ENCODE peak calls at places on chromosome 21, in five cellular contexts. B, Y, U, I and H are unnamed samples.

GRCh38 chr21:38917045-38917774 is 111.5 kb downstream of the ETS2 start:
- DNase-seq in I (peak; percentile 82), B (no peak), U (no peak), Y (peak; percentile 16), H (no peak)

GRCh38 chr21:45295576-45296365 is 8.1 kb upstream of the POFUT2 start:
- DNase-seq in Y (peak; percentile 13), I (peak; percentile 84), U (no peak), B (peak; percentile 11), H (no peak)

GRCh38 chr21:37166733-37167132 is 93.7 kb downstream of the TTC3 start:
- DNase-seq in Y (no peak), U (peak; percentile 51), B (no peak), I (peak; percentile 58), H (peak; percentile 55)

GRCh38 chr21:27129215-27129614 is 162.3 kb upstream of the ADAMTS5 start:
- DNase-seq in U (peak; percentile 53), B (no peak), I (no peak), Y (no peak), H (no peak)

GRCh38 chr21:45102391-45102932 is 28.1 kb downstream of the ADARB1 start:
- DNase-seq in Y (no peak), U (peak; percentile 28), I (peak; percentile 89), B (no peak), H (peak; percentile 57)

GRCh38 chr21:45537111-45537745 is 5.0 kb downstream of the SLC19A1 start:
- DNase-seq in Y (no peak), B (no peak), I (no peak), U (no peak), H (no peak)

GRCh38 chr21:38343691-38344090 is 86.9 kb downstream of the KCNJ15 start:
- DNase-seq in I (peak; percentile 95), U (no peak), B (no peak), Y (peak; percentile 20), H (no peak)

GRCh38 chr21:17783816-17784598 is 35.1 kb downstream of the C21orf91 start:
- DNase-seq in I (no peak), U (no peak), Y (no peak), B (no peak), H (peak; percentile 24)

GRCh38 chr21:37348664-37349063 is 17.9 kb upstream of the DYRK1A start:
- DNase-seq in B (no peak), Y (no peak), U (no peak), I (peak; percentile 45), H (no peak)

GRCh38 chr21:45541221-45542039 is 810 bp downstream of the SLC19A1 start:
- DNase-seq in U (no peak), I (peak; percentile 74), Y (peak; percentile 54), B (peak; percentile 77), H (peak; percentile 70)

GRCh38 chr21:17925900-17926299 is 106.7 kb upstream of the C21orf91 start:
- DNase-seq in Y (no peak), U (peak; percentile 43), I (peak; percentile 50), B (peak; percentile 16), H (no peak)

GRCh38 chr21:9735421-9735961 is 785.9 kb upstream of the TPTE start:
- DNase-seq in B (no peak), I (no peak), Y (no peak), U (no peak), H (no peak)

GRCh38 chr21:40851749-40852148 is 4.8 kb upstream of the DSCAM start:
- DNase-seq in B (no peak), U (no peak), Y (no peak), I (no peak), H (no peak)

GRCh38 chr21:45132841-45133573 is 58.6 kb downstream of the ADARB1 start:
- DNase-seq in Y (no peak), U (no peak), B (no peak), I (no peak), H (no peak)

DNA sequence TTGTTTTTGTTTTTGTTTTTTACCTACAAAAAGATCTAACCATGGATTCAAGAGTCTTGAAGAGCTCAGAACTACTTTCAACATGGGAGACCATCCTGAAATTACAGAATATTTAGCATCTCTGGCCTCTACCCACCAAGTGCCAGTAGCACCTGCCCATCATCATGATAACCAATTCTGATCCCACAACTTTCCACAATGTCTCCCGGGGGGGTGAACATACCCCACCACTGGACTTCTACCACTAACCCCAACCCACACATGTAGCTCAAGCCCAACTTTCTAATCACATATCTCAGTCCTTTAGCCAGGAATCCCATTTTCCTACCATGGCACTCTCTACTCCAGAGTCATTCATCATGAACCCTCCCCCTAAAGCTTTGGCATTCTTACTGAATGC is 15.7 kb upstream of the IFNAR2 start:
- DNase-seq in I (no peak), Y (no peak), B (no peak), U (no peak), H (no peak)
- H3K4me1 ChIP-seq in I (no peaks in the 10 kb centered on the region), Y (no peaks in the 10 kb centered on the region), B (peaks cover 19% of the 10 kb centered on the region), U (no peaks in the 10 kb centered on the region), H (peaks cover 10% of the 10 kb centered on the region)

DNA sequence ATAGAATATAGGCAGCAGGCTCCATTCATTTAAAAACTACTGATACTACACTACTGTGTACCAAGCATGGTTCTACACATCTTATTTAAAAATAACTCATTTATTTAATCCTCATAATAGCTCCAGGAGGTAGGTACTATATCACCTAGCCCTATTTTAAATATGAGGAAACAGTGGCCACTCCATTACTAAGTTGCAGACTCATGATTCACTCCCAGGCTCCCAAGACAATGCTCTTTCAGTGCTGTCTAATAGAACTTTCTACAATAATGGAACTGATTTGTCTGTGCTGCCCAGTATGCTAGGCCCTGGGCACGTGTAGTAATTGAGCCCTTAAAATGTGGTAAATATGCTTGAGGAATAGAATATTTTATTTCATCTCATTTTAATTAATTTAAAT is 357.1 kb downstream of the LTN1 start:
- DNase-seq in I (peak; percentile 12), U (no peak), Y (no peak), B (no peak), H (no peak)
- H3K4me1 ChIP-seq in I (peaks cover 70% of the 10 kb centered on the region), U (no peaks in the 10 kb centered on the region), Y (no peaks in the 10 kb centered on the region), B (peaks cover 56% of the 10 kb centered on the region), H (no peaks in the 10 kb centered on the region)

GRCh38 chr21:46570119-46570518 is 34.8 kb downstream of the S100B start:
- DNase-seq in U (no peak), I (no peak), B (no peak), Y (no peak), H (no peak)
- H3K4me1 ChIP-seq in U (no peaks in the 10 kb centered on the region), I (no peaks in the 10 kb centered on the region), B (peaks cover 12% of the 10 kb centered on the region), Y (no peaks in the 10 kb centered on the region), H (no peaks in the 10 kb centered on the region)

GRCh38 chr21:31724552-31724951 is 7.4 kb downstream of the SCAF4 start:
- DNase-seq in U (no peak), B (no peak), Y (no peak), I (no peak), H (no peak)

GRCh38 chr21:31727181-31727580 is 4.7 kb downstream of the SCAF4 start:
- DNase-seq in Y (no peak), I (no peak), U (no peak), B (no peak), H (no peak)

GRCh38 chr21:31726407-31726806 is 5.5 kb downstream of the SCAF4 start:
- DNase-seq in I (no peak), B (no peak), U (no peak), Y (no peak), H (no peak)

GRCh38 chr21:31728191-31728590 is 3.7 kb downstream of the SCAF4 start:
- DNase-seq in U (no peak), I (no peak), B (no peak), Y (no peak), H (no peak)

GRCh38 chr21:31725202-31725840 is 6.6 kb downstream of the SCAF4 start:
- DNase-seq in B (no peak), U (no peak), I (no peak), Y (no peak), H (no peak)
- H3K4me1 ChIP-seq in B (peaks cover 93% of the 10 kb centered on the region), U (peaks cover 8% of the 10 kb centered on the region), I (peaks cover 23% of the 10 kb centered on the region), Y (peaks cover 15% of the 10 kb centered on the region), H (peaks cover 5% of the 10 kb centered on the region)

GRCh38 chr21:42655797-42656770 is 2.7 kb downstream of the PDE9A start:
- DNase-seq in U (peak; percentile 41), B (no peak), Y (no peak), I (peak; percentile 86), H (peak; percentile 74)
- H3K4me1 ChIP-seq in U (peaks cover 11% of the 10 kb centered on the region), B (peaks cover 39% of the 10 kb centered on the region), Y (peaks cover 12% of the 10 kb centered on the region), I (peaks cover 23% of the 10 kb centered on the region), H (peaks cover 5% of the 10 kb centered on the region)

GRCh38 chr21:43717967-43718871 is 710 bp upstream of the PDXK start:
- DNase-seq in B (no peak), U (no peak), Y (no peak), I (no peak), H (no peak)

GRCh38 chr21:43719748-43720538 is 1.0 kb downstream of the PDXK start:
- DNase-seq in Y (no peak), B (no peak), I (no peak), U (no peak), H (no peak)

GRCh38 chr21:43717166-43717853 is 1.6 kb upstream of the PDXK start:
- DNase-seq in I (no peak), B (no peak), Y (no peak), U (no peak), H (no peak)

GRCh38 chr21:43720539-43721224 is 1.8 kb downstream of the PDXK start:
- DNase-seq in B (no peak), Y (no peak), I (no peak), U (no peak), H (no peak)

GRCh38 chr21:43718872-43719747 is at the start of gene PDXK:
- DNase-seq in U (peak; percentile 87), I (peak; percentile 95), Y (peak; percentile 76), B (peak; percentile 84), H (peak; percentile 91)
- H3K4me1 ChIP-seq in U (peaks cover 2% of the 10 kb centered on the region), I (peaks cover 30% of the 10 kb centered on the region), Y (peaks cover 13% of the 10 kb centered on the region), B (peaks cover 34% of the 10 kb centered on the region), H (peaks cover 9% of the 10 kb centered on the region)

GRCh38 chr21:29304577-29304976 is 5.9 kb downstream of the BACH1 start:
- DNase-seq in B (no peak), U (no peak), I (no peak), Y (no peak), H (no peak)
- H3K4me1 ChIP-seq in B (peaks cover 88% of the 10 kb centered on the region), U (peaks cover 21% of the 10 kb centered on the region), I (peaks cover 35% of the 10 kb centered on the region), Y (peaks cover 12% of the 10 kb centered on the region), H (peaks cover 2% of the 10 kb centered on the region)